ENCODE peak calls at places on chromosomes 7 and 10, in seven cellular contexts. W, P, B, Q, F, H and O are unnamed samples.

GRCh38 chr7:32244806-32245345 is 174.7 kb upstream of the PDE1C start:
- DNase-seq in W (no peak), P (no peak), B (no peak), Q (no peak), F (no peak), H (no peak), O (no peak)

GRCh38 chr7:157408258-157409101 is 71.7 kb downstream of the DNAJB6 start:
- DNase-seq in W (no peak), P (no peak), B (no peak), Q (no peak), F (no peak), H (no peak), O (no peak)

GRCh38 chr10:58820862-58821559 is 308.3 kb downstream of the BICC1 start:
- DNase-seq in W (no peak), P (no peak), B (no peak), Q (no peak), F (peak; percentile 81), H (no peak), O (no peak)

GRCh38 chr10:114103286-114103685 is 59.6 kb downstream of the ADRB1 start:
- DNase-seq in W (no peak), P (no peak), B (no peak), Q (no peak), F (peak; percentile 58), H (peak; percentile 70), O (no peak)

GRCh38 chr7:473211-473734 is 46.4 kb downstream of the PDGFA start:
- DNase-seq in W (no peak), P (no peak), B (no peak), Q (no peak), F (no peak), H (no peak), O (no peak)

GRCh38 chr7:87316846-87317545 is 28.5 kb upstream of the CROT start:
- DNase-seq in W (no peak), P (no peak), B (no peak), Q (no peak), F (peak; percentile 95), H (no peak), O (no peak)

GRCh38 chr10:35819736-35820135 is 177.6 kb upstream of the FZD8 start:
- DNase-seq in W (no peak), P (no peak), B (no peak), Q (no peak), F (no peak), H (no peak), O (no peak)

GRCh38 chr7:99047526-99048077 is 96.3 kb downstream of the SMURF1 start:
- DNase-seq in W (no peak), P (no peak), B (no peak), Q (no peak), F (no peak), H (no peak), O (no peak)

GRCh38 chr7:32479574-32480200 is 10.5 kb downstream of the LSM5 start:
- DNase-seq in W (peak; percentile 24), P (no peak), B (no peak), Q (peak; percentile 49), F (peak; percentile 43), H (peak; percentile 55), O (no peak)

GRCh38 chr10:7318836-7319235 is 92.0 kb downstream of the SFMBT2 start:
- DNase-seq in W (no peak), P (no peak), B (no peak), Q (no peak), F (no peak), H (no peak), O (no peak)

GRCh38 chr10:11586170-11586569 is 25.3 kb downstream of the USP6NL start:
- DNase-seq in W (no peak), P (no peak), B (no peak), Q (no peak), F (peak; percentile 40), H (no peak), O (no peak)